ENCODE peak calls at places on chromosomes 3 and 15, in seven cellular contexts. E, V, N, K, F, T and M are unnamed samples. For H3K4me1, the result is how much of the 10 kb centered on the place peaks cover.

GRCh38 chr3:141840737-141841544 is 35.5 kb upstream of the ATP1B3 start:
- DNase-seq in E (no peak), V (no peak), N (no peak), K (peak), F (no peak), T (no peak), M (no peak)

GRCh38 chr15:49888727-49889126 is 230.3 kb downstream of the ATP8B4 start:
- DNase-seq in E (no peak), V (no peak), N (no peak), K (no peak), F (no peak), T (no peak), M (no peak)

GRCh38 chr3:39064646-39065045 is 12.8 kb downstream of the WDR48 start:
- DNase-seq in E (no peak), V (no peak), N (no peak), K (no peak), F (no peak), T (no peak), M (no peak)

GRCh38 chr3:39166932-39167532 is 13.6 kb upstream of the CSRNP1 start:
- DNase-seq in E (peak), V (no peak), N (no peak), K (peak), F (no peak), T (no peak), M (no peak)

GRCh38 chr15:69316281-69316680 is 17.6 kb downstream of the PAQR5 start:
- DNase-seq in E (no peak), V (no peak), N (no peak), K (no peak), F (no peak), T (no peak), M (no peak)

GRCh38 chr3:12954891-12955650 is 113.7 kb upstream of the RPL32 start:
- DNase-seq in E (peak), V (peak), N (peak), K (peak), F (no peak), T (no peak), M (peak)

GRCh38 chr3:74590620-74591262 is 23.7 kb downstream of the CNTN3 start:
- DNase-seq in E (no peak), V (no peak), N (no peak), K (no peak), F (no peak), T (no peak), M (no peak)

GRCh38 chr15:66780172-66780972 is 78.3 kb downstream of the SMAD6 start:
- DNase-seq in E (no peak), V (no peak), N (no peak), K (peak), F (no peak), T (no peak), M (no peak)

GRCh38 chr3:12618426-12618825 is 45.5 kb downstream of the RAF1 start:
- DNase-seq in E (no peak), V (no peak), N (no peak), K (no peak), F (no peak), T (no peak), M (no peak)

GRCh38 chr15:91793771-91794170 is 59.7 kb upstream of the SLCO3A1 start:
- DNase-seq in E (no peak), V (no peak), N (no peak), K (no peak), F (no peak), T (no peak), M (no peak)

GRCh38 chr3:113312416-113312815 is 101.1 kb downstream of the BOC start:
- DNase-seq in E (no peak), V (no peak), N (no peak), K (no peak), F (no peak), T (peak), M (no peak)

GRCh38 chr15:40731034-40731433 is 24.0 kb downstream of the RMDN3 start:
- DNase-seq in E (no peak), V (no peak), N (peak), K (peak), F (no peak), T (peak), M (no peak)

GRCh38 chr3:158849747-158850146 is 47.9 kb downstream of the MFSD1 start:
- DNase-seq in E (no peak), V (no peak), N (no peak), K (no peak), F (no peak), T (no peak), M (no peak)

GRCh38 chr3:52893723-52894122 is 3.6 kb downstream of the STIMATE start:
- DNase-seq in E (no peak), V (no peak), N (no peak), K (no peak), F (no peak), T (no peak), M (no peak)

GRCh38 chr3:123448503-123449091 is at the start of gene ADCY5:
- DNase-seq in E (peak), V (no peak), N (peak), K (no peak), F (no peak), T (peak), M (no peak)

GRCh38 chr3:158091526-158091925 is 14.7 kb downstream of the SHOX2 start:
- DNase-seq in E (no peak), V (no peak), N (no peak), K (peak), F (no peak), T (no peak), M (no peak)

GRCh38 chr3:50616003-50616769 is 765 bp upstream of the MAPKAPK3 start:
- DNase-seq in E (peak), V (peak), N (peak), K (peak), F (peak), T (peak), M (peak)

GRCh38 chr3:165181556-165181955 is 14.6 kb downstream of the SLITRK3 start:
- DNase-seq in E (no peak), V (no peak), N (no peak), K (no peak), F (no peak), T (no peak), M (no peak)

GRCh38 chr3:161153480-161153879 is 48.3 kb upstream of the B3GALNT1 start:
- DNase-seq in E (no peak), V (no peak), N (no peak), K (no peak), F (no peak), T (no peak), M (no peak)

GRCh38 chr3:132464066-132464465 is 46.8 kb downstream of the DNAJC13 start:
- DNase-seq in E (no peak), V (no peak), N (no peak), K (peak), F (no peak), T (no peak), M (no peak)

GRCh38 chr3:100556656-100557310 is 52.6 kb upstream of the ADGRG7 start:
- DNase-seq in E (no peak), V (no peak), N (no peak), K (peak), F (no peak), T (no peak), M (no peak)

GRCh38 chr3:188061133-188061532 is 92.8 kb upstream of the LPP start:
- DNase-seq in E (no peak), V (no peak), N (no peak), K (peak), F (peak), T (no peak), M (no peak)

GRCh38 chr15:81398910-81399551 is 25.0 kb upstream of the TMC3 start:
- DNase-seq in E (no peak), V (no peak), N (no peak), K (peak), F (no peak), T (no peak), M (no peak)

GRCh38 chr3:194330579-194330978 is 20.5 kb downstream of the CPN2 start:
- DNase-seq in E (peak), V (no peak), N (peak), K (peak), F (no peak), T (no peak), M (peak)

GRCh38 chr15:66851226-66852063 is 149.4 kb downstream of the SMAD6 start:
- DNase-seq in E (peak), V (peak), N (peak), K (peak), F (peak), T (peak), M (peak)

GRCh38 chr3:59818-60217 is 136.7 kb upstream of the CHL1 start:
- DNase-seq in E (no peak), V (no peak), N (no peak), K (no peak), F (no peak), T (no peak), M (no peak)

GRCh38 chr3:101271728-101272127 is 48.6 kb downstream of the IMPG2 start:
- DNase-seq in E (no peak), V (no peak), N (no peak), K (no peak), F (no peak), T (peak), M (no peak)

GRCh38 chr3:154931484-154931883 is 148.6 kb upstream of the MME start:
- DNase-seq in E (no peak), V (no peak), N (no peak), K (peak), F (no peak), T (no peak), M (no peak)

GRCh38 chr15:33551860-33552259 is 241.1 kb downstream of the RYR3 start:
- DNase-seq in E (no peak), V (no peak), N (no peak), K (no peak), F (no peak), T (no peak), M (no peak)

GRCh38 chr3:30646961-30647752 is 40.8 kb downstream of the TGFBR2 start:
- DNase-seq in E (no peak), V (no peak), N (no peak), K (no peak), F (no peak), T (no peak), M (no peak)

GRCh38 chr3:55481067-55481917 is 5.8 kb downstream of the WNT5A start:
- DNase-seq in E (no peak), V (no peak), N (no peak), K (peak), F (no peak), T (peak), M (peak)

GRCh38 chr3:189941679-189942078 is 179.0 kb downstream of the P3H2 start:
- DNase-seq in E (no peak), V (no peak), N (no peak), K (peak), F (no peak), T (no peak), M (no peak)

GRCh38 chr3:130973401-130973800 is 53.2 kb downstream of the ASTE1 start:
- DNase-seq in E (no peak), V (no peak), N (no peak), K (no peak), F (no peak), T (no peak), M (no peak)

GRCh38 chr3:77345009-77345408 is 305.1 kb downstream of the ROBO2 start:
- DNase-seq in E (no peak), V (no peak), N (no peak), K (no peak), F (peak), T (no peak), M (no peak)

GRCh38 chr3:125220681-125221429 is 8.3 kb upstream of the SLC12A8 start:
- DNase-seq in E (no peak), V (no peak), N (no peak), K (peak), F (no peak), T (peak), M (no peak)

GRCh38 chr3:46692566-46692983 is 904 bp downstream of the ALS2CL start:
- DNase-seq in E (peak), V (peak), N (no peak), K (no peak), F (no peak), T (peak), M (peak)

GRCh38 chr3:180229113-180229512 is 192.4 kb upstream of the PEX5L start:
- DNase-seq in E (no peak), V (no peak), N (no peak), K (no peak), F (no peak), T (no peak), M (no peak)

GRCh38 chr15:76576526-76577279 is 240.1 kb downstream of the ISL2 start:
- DNase-seq in E (peak), V (peak), N (peak), K (peak), F (no peak), T (no peak), M (peak)

GRCh38 chr3:117914540-117914939 is 1120.1 kb downstream of the IGSF11 start:
- DNase-seq in E (no peak), V (no peak), N (no peak), K (no peak), F (no peak), T (no peak), M (no peak)

GRCh38 chr3:117916839-117917238 is 1117.8 kb downstream of the IGSF11 start:
- DNase-seq in E (no peak), V (no peak), N (no peak), K (no peak), F (no peak), T (no peak), M (no peak)

GRCh38 chr3:117910820-117911524 is 1123.7 kb downstream of the IGSF11 start:
- DNase-seq in E (peak), V (no peak), N (no peak), K (no peak), F (no peak), T (peak), M (no peak)

DNA sequence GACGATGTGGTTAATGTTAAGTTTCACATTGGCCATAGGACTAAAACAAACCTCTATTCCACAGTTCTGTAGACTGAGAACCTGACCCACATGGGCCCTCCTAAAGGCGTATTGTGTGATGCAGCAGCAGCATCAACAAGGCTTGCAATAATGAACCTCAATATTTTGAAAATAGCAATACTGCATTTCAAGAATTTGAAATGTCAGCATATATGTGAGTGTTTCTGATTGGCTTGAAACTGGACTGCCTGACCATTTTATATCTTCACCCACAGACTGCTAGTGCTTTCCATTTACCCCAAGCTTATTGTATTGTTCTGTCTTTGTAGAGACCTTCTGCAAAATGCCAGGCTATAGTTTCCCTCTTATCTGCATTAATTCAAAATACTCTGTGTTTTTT is 1122.3 kb downstream of the IGSF11 start:
- DNase-seq in E (no peak), V (no peak), N (no peak), K (no peak), F (no peak), T (no peak), M (no peak)
- H3K4me1 ChIP-seq in E (under half), V (under half), N (under half), K (under half), F (under half), T (under half), M (under half)

GRCh38 chr3:69178100-69178499 is 55.7 kb upstream of the LMOD3 start:
- DNase-seq in E (no peak), V (no peak), N (no peak), K (no peak), F (no peak), T (no peak), M (no peak)

GRCh38 chr3:69181592-69182211 is 59.3 kb upstream of the LMOD3 start:
- DNase-seq in E (peak), V (no peak), N (no peak), K (peak), F (no peak), T (no peak), M (no peak)

GRCh38 chr3:69178838-69179739 is 56.7 kb upstream of the LMOD3 start:
- DNase-seq in E (no peak), V (no peak), N (no peak), K (peak), F (peak), T (no peak), M (no peak)

GRCh38 chr3:69180869-69181591 is 58.6 kb upstream of the LMOD3 start:
- DNase-seq in E (no peak), V (no peak), N (no peak), K (no peak), F (no peak), T (no peak), M (no peak)

GRCh38 chr3:69179740-69180372 is 57.5 kb upstream of the LMOD3 start:
- DNase-seq in E (no peak), V (no peak), N (no peak), K (peak), F (no peak), T (no peak), M (no peak)
- H3K27ac ChIP-seq in E (no peak), V (peak), N (no peak), K (no peak), F (peak), T (no peak), M (no peak)

DNA sequence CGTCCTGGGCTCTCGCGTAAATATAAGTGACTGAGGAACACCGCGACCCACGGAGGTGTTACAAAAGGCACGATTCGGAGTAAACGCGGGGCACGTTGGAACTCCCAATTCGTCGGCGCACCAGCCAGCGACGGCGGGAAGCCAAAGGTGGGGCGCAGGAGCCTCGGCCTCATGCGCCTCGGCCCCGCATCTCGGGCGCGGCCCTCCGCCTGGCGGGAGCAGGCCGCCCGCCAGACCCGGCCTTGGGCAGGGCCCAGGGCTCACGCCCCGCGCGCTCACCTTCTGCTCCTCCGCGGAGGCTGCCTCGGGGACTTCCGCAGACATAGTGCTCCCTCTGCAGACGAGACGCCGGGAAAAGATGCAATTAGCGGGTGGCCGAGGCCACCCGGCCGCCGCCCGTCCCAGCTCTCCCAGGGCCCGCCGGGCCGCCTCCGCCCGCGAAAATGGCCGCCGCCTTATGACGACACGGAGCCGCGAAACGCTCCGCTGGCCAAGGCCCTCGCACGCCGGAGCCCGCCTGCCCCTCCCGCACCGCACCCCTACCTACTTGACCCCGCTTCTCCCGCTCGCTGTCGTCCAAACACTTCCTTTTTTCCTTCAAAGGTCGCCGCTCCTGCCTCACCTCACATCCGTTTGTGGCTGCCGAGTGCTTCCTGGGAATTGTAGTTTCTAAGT is at the start of gene ARPP19:
- DNase-seq in E (peak), V (peak), N (peak), K (peak), F (peak), T (peak), M (peak)
- TF ChIP-seq CTCF in E (peak), V (no peak), N (peak), K (peak), F (peak), T (peak), M (peak)

GRCh38 chr3:4990061-4990460 is 10.8 kb downstream of the BHLHE40 start:
- DNase-seq in E (no peak), V (no peak), N (no peak), K (no peak), F (no peak), T (no peak), M (no peak)
- H3K4me1 ChIP-seq in E (under half), V (under half), N (under half), K (under half), F (under half), T (under half), M (half or more)